ENCODE peak calls at places on chromosomes 3 and 15, in six cellular contexts. One of them, this sample, is unnamed.

GRCh38 chr15:65856821-65857455 is 12.4 kb upstream of the RAB11A start:
- DNase-seq in upper lobe of right lung: peak
- DNase-seq in astrocyte of the cerebellum: peak
- DNase-seq in adipocyte: peak
- DNase-seq in AG04450: no peak
- DNase-seq in HCT116: peak
- DNase-seq in this sample: peak

GRCh38 chr15:63553388-63553791 is 43.8 kb upstream of the FBXL22 start:
- DNase-seq in upper lobe of right lung: no peak
- DNase-seq in adipocyte: peak
- DNase-seq in AG04450: peak
- DNase-seq in astrocyte of the cerebellum: peak
- DNase-seq in HCT116: no peak
- DNase-seq in this sample: peak

GRCh38 chr15:69565066-69565465 is 112.4 kb downstream of the RPLP1 start:
- DNase-seq in astrocyte of the cerebellum: no peak
- DNase-seq in HCT116: no peak
- DNase-seq in AG04450: no peak
- DNase-seq in adipocyte: no peak
- DNase-seq in upper lobe of right lung: no peak
- DNase-seq in this sample: no peak

GRCh38 chr3:182259579-182259978 is 533.7 kb upstream of the ATP11B start:
- DNase-seq in upper lobe of right lung: no peak
- DNase-seq in AG04450: no peak
- DNase-seq in astrocyte of the cerebellum: no peak
- DNase-seq in adipocyte: no peak
- DNase-seq in HCT116: no peak
- DNase-seq in this sample: no peak

GRCh38 chr3:169811606-169812123 is 1.0 kb upstream of the LRRIQ4 start:
- DNase-seq in astrocyte of the cerebellum: peak
- DNase-seq in AG04450: peak
- DNase-seq in adipocyte: peak
- DNase-seq in upper lobe of right lung: no peak
- DNase-seq in HCT116: no peak
- DNase-seq in this sample: peak

GRCh38 chr3:42705962-42706585 is 3.5 kb upstream of the HHATL start:
- DNase-seq in AG04450: no peak
- DNase-seq in adipocyte: no peak
- DNase-seq in HCT116: no peak
- DNase-seq in astrocyte of the cerebellum: no peak
- DNase-seq in upper lobe of right lung: peak
- DNase-seq in this sample: no peak

GRCh38 chr15:62899090-62899493 is 143.5 kb upstream of the TPM1 start:
- DNase-seq in AG04450: no peak
- DNase-seq in HCT116: no peak
- DNase-seq in upper lobe of right lung: no peak
- DNase-seq in astrocyte of the cerebellum: no peak
- DNase-seq in adipocyte: no peak
- DNase-seq in this sample: peak

GRCh38 chr3:69273895-69274294 is 112.0 kb downstream of the FRMD4B start:
- DNase-seq in HCT116: no peak
- DNase-seq in AG04450: no peak
- DNase-seq in astrocyte of the cerebellum: no peak
- DNase-seq in upper lobe of right lung: no peak
- DNase-seq in adipocyte: no peak
- DNase-seq in this sample: peak

GRCh38 chr3:186219211-186219638 is 110.3 kb upstream of the ETV5 start:
- DNase-seq in upper lobe of right lung: no peak
- DNase-seq in adipocyte: no peak
- DNase-seq in astrocyte of the cerebellum: no peak
- DNase-seq in AG04450: no peak
- DNase-seq in HCT116: no peak
- DNase-seq in this sample: no peak

GRCh38 chr15:84654689-84655453 is 788 bp upstream of the WDR73 start:
- DNase-seq in adipocyte: peak
- DNase-seq in upper lobe of right lung: peak
- DNase-seq in HCT116: peak
- DNase-seq in astrocyte of the cerebellum: peak
- DNase-seq in AG04450: no peak
- DNase-seq in this sample: peak

GRCh38 chr3:65479967-65480366 is 558.8 kb downstream of the MAGI1 start:
- DNase-seq in astrocyte of the cerebellum: no peak
- DNase-seq in HCT116: no peak
- DNase-seq in upper lobe of right lung: no peak
- DNase-seq in adipocyte: no peak
- DNase-seq in AG04450: no peak
- DNase-seq in this sample: peak

GRCh38 chr3:44186712-44187111 is 55.0 kb upstream of the TOPAZ1 start:
- DNase-seq in AG04450: no peak
- DNase-seq in astrocyte of the cerebellum: no peak
- DNase-seq in HCT116: no peak
- DNase-seq in adipocyte: no peak
- DNase-seq in upper lobe of right lung: no peak
- DNase-seq in this sample: no peak

GRCh38 chr3:27590437-27591320 is 106.5 kb upstream of the SLC4A7 start:
- DNase-seq in AG04450: no peak
- DNase-seq in HCT116: no peak
- DNase-seq in upper lobe of right lung: no peak
- DNase-seq in adipocyte: peak
- DNase-seq in astrocyte of the cerebellum: no peak
- DNase-seq in this sample: peak

GRCh38 chr3:196238612-196239190 is 22.4 kb downstream of the SLC51A start:
- DNase-seq in upper lobe of right lung: no peak
- DNase-seq in HCT116: no peak
- DNase-seq in adipocyte: peak
- DNase-seq in astrocyte of the cerebellum: no peak
- DNase-seq in AG04450: peak
- DNase-seq in this sample: no peak

GRCh38 chr3:69309810-69310209 is 76.1 kb downstream of the FRMD4B start:
- DNase-seq in HCT116: peak
- DNase-seq in AG04450: no peak
- DNase-seq in astrocyte of the cerebellum: peak
- DNase-seq in upper lobe of right lung: no peak
- DNase-seq in adipocyte: peak
- DNase-seq in this sample: peak

GRCh38 chr3:152976232-152976631 is 141.3 kb downstream of the P2RY1 start:
- DNase-seq in HCT116: no peak
- DNase-seq in AG04450: no peak
- DNase-seq in upper lobe of right lung: no peak
- DNase-seq in astrocyte of the cerebellum: no peak
- DNase-seq in adipocyte: no peak
- DNase-seq in this sample: no peak

GRCh38 chr3:194265505-194265892 is 85.6 kb downstream of the CPN2 start:
- DNase-seq in astrocyte of the cerebellum: peak
- DNase-seq in upper lobe of right lung: peak
- DNase-seq in HCT116: no peak
- DNase-seq in AG04450: peak
- DNase-seq in adipocyte: peak
- DNase-seq in this sample: peak

GRCh38 chr3:156180077-156180476 is 59.7 kb downstream of the KCNAB1 start:
- DNase-seq in AG04450: no peak
- DNase-seq in HCT116: no peak
- DNase-seq in astrocyte of the cerebellum: peak
- DNase-seq in upper lobe of right lung: no peak
- DNase-seq in adipocyte: no peak
- DNase-seq in this sample: peak

GRCh38 chr3:177196473-177197040 is 725 bp downstream of the TBL1XR1 start:
- DNase-seq in HCT116: no peak
- DNase-seq in adipocyte: peak
- DNase-seq in upper lobe of right lung: peak
- DNase-seq in astrocyte of the cerebellum: no peak
- DNase-seq in AG04450: no peak
- DNase-seq in this sample: peak

GRCh38 chr15:29337156-29337959 is 67.7 kb upstream of the NSMCE3 start:
- DNase-seq in AG04450: no peak
- DNase-seq in upper lobe of right lung: no peak
- DNase-seq in HCT116: no peak
- DNase-seq in adipocyte: peak
- DNase-seq in astrocyte of the cerebellum: peak
- DNase-seq in this sample: no peak

GRCh38 chr15:44101944-44102343 is 93.1 kb downstream of the FRMD5 start:
- DNase-seq in astrocyte of the cerebellum: peak
- DNase-seq in adipocyte: peak
- DNase-seq in upper lobe of right lung: no peak
- DNase-seq in HCT116: no peak
- DNase-seq in AG04450: peak
- DNase-seq in this sample: no peak

GRCh38 chr15:96347181-96348111 is 16.9 kb downstream of the NR2F2 start:
- DNase-seq in upper lobe of right lung: no peak
- DNase-seq in astrocyte of the cerebellum: no peak
- DNase-seq in adipocyte: no peak
- DNase-seq in AG04450: no peak
- DNase-seq in HCT116: no peak
- DNase-seq in this sample: peak

GRCh38 chr15:88166330-88166993 is 90.1 kb downstream of the NTRK3 start:
- DNase-seq in HCT116: no peak
- DNase-seq in upper lobe of right lung: no peak
- DNase-seq in adipocyte: peak
- DNase-seq in astrocyte of the cerebellum: no peak
- DNase-seq in AG04450: no peak
- DNase-seq in this sample: no peak

GRCh38 chr15:61702224-61703120 is 357.8 kb downstream of the VPS13C start:
- DNase-seq in AG04450: no peak
- DNase-seq in astrocyte of the cerebellum: no peak
- DNase-seq in HCT116: no peak
- DNase-seq in upper lobe of right lung: no peak
- DNase-seq in adipocyte: no peak
- DNase-seq in this sample: no peak

GRCh38 chr15:36468746-36469145 is 110.7 kb upstream of the CDIN1 start:
- DNase-seq in adipocyte: peak
- DNase-seq in astrocyte of the cerebellum: peak
- DNase-seq in AG04450: peak
- DNase-seq in upper lobe of right lung: no peak
- DNase-seq in HCT116: no peak
- DNase-seq in this sample: peak

GRCh38 chr3:27591811-27592210 is 107.6 kb upstream of the SLC4A7 start:
- DNase-seq in adipocyte: no peak
- DNase-seq in astrocyte of the cerebellum: no peak
- DNase-seq in AG04450: no peak
- DNase-seq in HCT116: no peak
- DNase-seq in upper lobe of right lung: no peak
- DNase-seq in this sample: no peak

GRCh38 chr3:107064445-107065060 is 312.7 kb upstream of the CCDC54 start:
- DNase-seq in AG04450: peak
- DNase-seq in upper lobe of right lung: no peak
- DNase-seq in HCT116: peak
- DNase-seq in astrocyte of the cerebellum: peak
- DNase-seq in adipocyte: peak
- DNase-seq in this sample: peak

GRCh38 chr3:158791259-158791920 is 10.5 kb upstream of the MFSD1 start:
- DNase-seq in AG04450: no peak
- DNase-seq in adipocyte: peak
- DNase-seq in astrocyte of the cerebellum: no peak
- DNase-seq in upper lobe of right lung: no peak
- DNase-seq in HCT116: peak
- DNase-seq in this sample: peak
- H3K4me3 ChIP-seq in AG04450: no peak
- H3K4me3 ChIP-seq in adipocyte: peak
- H3K4me3 ChIP-seq in astrocyte of the cerebellum: no peak
- H3K4me3 ChIP-seq in upper lobe of right lung: peak
- H3K4me3 ChIP-seq in HCT116: no peak
- H3K4me3 ChIP-seq in this sample: peak

GRCh38 chr3:168248383-168249047 is 152.8 kb upstream of the GOLIM4 start:
- DNase-seq in adipocyte: peak
- DNase-seq in astrocyte of the cerebellum: no peak
- DNase-seq in AG04450: no peak
- DNase-seq in HCT116: no peak
- DNase-seq in upper lobe of right lung: peak
- DNase-seq in this sample: peak
- H3K4me3 ChIP-seq in adipocyte: peak
- H3K4me3 ChIP-seq in astrocyte of the cerebellum: peak
- H3K4me3 ChIP-seq in AG04450: peak
- H3K4me3 ChIP-seq in HCT116: no peak
- H3K4me3 ChIP-seq in upper lobe of right lung: peak
- H3K4me3 ChIP-seq in this sample: peak

GRCh38 chr3:9809239-9809614 is 835 bp upstream of the TTLL3 start:
- DNase-seq in HCT116: no peak
- DNase-seq in AG04450: no peak
- DNase-seq in adipocyte: no peak
- DNase-seq in upper lobe of right lung: no peak
- DNase-seq in astrocyte of the cerebellum: no peak
- DNase-seq in this sample: no peak

GRCh38 chr3:9809615-9810356 is at the start of gene TTLL3:
- DNase-seq in AG04450: no peak
- DNase-seq in adipocyte: peak
- DNase-seq in astrocyte of the cerebellum: no peak
- DNase-seq in upper lobe of right lung: peak
- DNase-seq in HCT116: no peak
- DNase-seq in this sample: peak

GRCh38 chr3:9810357-9810726 is 280 bp downstream of the TTLL3 start:
- DNase-seq in adipocyte: peak
- DNase-seq in HCT116: no peak
- DNase-seq in upper lobe of right lung: no peak
- DNase-seq in astrocyte of the cerebellum: no peak
- DNase-seq in AG04450: no peak
- DNase-seq in this sample: no peak

GRCh38 chr3:9812870-9813483 is 2.9 kb downstream of the TTLL3 start:
- DNase-seq in HCT116: no peak
- DNase-seq in upper lobe of right lung: no peak
- DNase-seq in AG04450: no peak
- DNase-seq in astrocyte of the cerebellum: no peak
- DNase-seq in adipocyte: no peak
- DNase-seq in this sample: no peak

DNA sequence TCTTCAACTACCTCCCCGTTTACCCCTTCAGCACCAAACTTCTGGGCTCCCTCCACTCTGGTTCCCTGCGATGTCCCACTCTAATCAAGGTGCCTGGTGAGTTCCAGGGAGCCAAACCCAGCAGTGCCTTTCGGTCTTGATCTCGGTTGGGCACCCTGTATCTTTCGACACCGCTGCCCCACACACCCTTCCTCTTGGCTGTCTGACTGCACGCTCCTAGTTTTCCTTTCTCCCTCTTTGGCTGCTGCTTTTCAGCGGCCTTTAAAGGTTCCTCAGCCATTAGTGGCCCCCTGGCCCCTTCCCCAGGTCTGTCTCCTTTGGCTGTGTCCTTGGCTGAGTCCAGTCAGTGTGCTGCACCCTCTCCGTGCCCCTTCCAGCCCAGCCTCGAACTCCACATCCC is 784 bp downstream of the TTLL3 start:
- DNase-seq in adipocyte: no peak
- DNase-seq in upper lobe of right lung: no peak
- DNase-seq in astrocyte of the cerebellum: no peak
- DNase-seq in AG04450: no peak
- DNase-seq in HCT116: no peak
- DNase-seq in this sample: no peak
- H3K4me3 ChIP-seq in adipocyte: peak
- H3K4me3 ChIP-seq in upper lobe of right lung: peak
- H3K4me3 ChIP-seq in astrocyte of the cerebellum: peak
- H3K4me3 ChIP-seq in AG04450: peak
- H3K4me3 ChIP-seq in HCT116: no peak
- H3K4me3 ChIP-seq in this sample: peak

DNA sequence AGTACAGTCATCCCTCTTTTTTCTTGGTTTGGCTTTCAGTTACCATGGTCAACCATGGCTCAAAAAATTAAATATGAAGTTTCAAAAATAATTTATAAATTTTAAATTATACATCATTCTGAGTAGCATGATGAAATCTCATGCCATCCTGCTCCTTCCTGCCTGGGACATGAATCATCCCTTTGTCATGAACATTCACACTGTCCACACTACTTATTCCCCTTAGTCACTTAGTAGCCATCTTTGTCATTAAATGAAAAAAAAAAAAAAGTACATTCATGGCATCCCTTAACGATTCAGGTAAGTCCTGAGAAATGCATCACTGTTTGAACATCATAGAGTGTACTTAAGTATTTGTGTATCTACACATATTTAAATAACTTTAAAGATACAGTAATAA is 1046.3 kb downstream of the ROBO2 start:
- DNase-seq in AG04450: no peak
- DNase-seq in HCT116: no peak
- DNase-seq in adipocyte: peak
- DNase-seq in astrocyte of the cerebellum: no peak
- DNase-seq in upper lobe of right lung: no peak
- DNase-seq in this sample: no peak
- H3K4me3 ChIP-seq in AG04450: no peak
- H3K4me3 ChIP-seq in HCT116: no peak
- H3K4me3 ChIP-seq in adipocyte: no peak
- H3K4me3 ChIP-seq in astrocyte of the cerebellum: no peak
- H3K4me3 ChIP-seq in upper lobe of right lung: no peak
- H3K4me3 ChIP-seq in this sample: no peak

This sample was measured in fibroblast of villous mesenchyme.